ENCODE peak calls at places on chromosomes 13 and 19, in eight cellular contexts. W is GM04504, Y is heart right ventricle, C is AG20443, L is uterus, Z is NCI-H510A, Q is ELF-1, R is hypothalamus. B is an unnamed sample.

GRCh38 chr19:1213391-1214286 is 8.1 kb downstream of the STK11 start:
- DNase-seq in L (peak), Q (peak), R (peak), Z (peak), Y (peak), C (peak), W (peak), B (no peak)

GRCh38 chr19:50858896-50859295 is 4.2 kb downstream of the KLK3 start:
- DNase-seq in R (no peak), Z (peak), W (no peak), L (no peak), Q (peak), C (no peak), Y (no peak), B (no peak)

GRCh38 chr19:1529430-1529816 is 5.5 kb downstream of the PLK5 start:
- DNase-seq in Q (no peak), Y (no peak), L (no peak), C (no peak), R (no peak), Z (no peak), W (no peak), B (no peak)

GRCh38 chr19:30317403-30317802 is 54.8 kb upstream of the ZNF536 start:
- DNase-seq in Q (no peak), C (no peak), W (no peak), L (no peak), R (no peak), Y (no peak), Z (no peak), B (no peak)

GRCh38 chr13:60267498-60268202 is 103.9 kb upstream of the DIAPH3 start:
- DNase-seq in C (no peak), L (no peak), Y (no peak), Z (no peak), R (no peak), Q (peak), W (no peak), B (peak)

GRCh38 chr19:55172741-55173140 is 6.3 kb upstream of the DNAAF3 start:
- DNase-seq in W (peak), L (no peak), Q (no peak), C (peak), Y (no peak), Z (no peak), R (no peak), B (peak)

GRCh38 chr13:26220575-26220974 is 1.5 kb downstream of the RNF6 start:
- DNase-seq in R (no peak), C (no peak), Q (no peak), Z (no peak), L (no peak), Y (no peak), W (no peak), B (no peak)

GRCh38 chr19:16952046-16952445 is 63.2 kb downstream of the F2RL3 start:
- DNase-seq in Q (no peak), L (no peak), Y (no peak), C (no peak), Z (no peak), W (no peak), R (no peak), B (no peak)

GRCh38 chr13:73767747-73768315 is 366.4 kb downstream of the KLF12 start:
- DNase-seq in Y (no peak), Z (no peak), W (no peak), R (no peak), Q (no peak), C (no peak), L (no peak), B (no peak)

GRCh38 chr19:10388957-10389356 is 8.6 kb upstream of the TYK2 start:
- DNase-seq in Y (peak), Q (peak), L (peak), C (peak), Z (peak), W (peak), R (peak), B (peak)

GRCh38 chr19:50003254-50003788 is 21.9 kb downstream of the VRK3 start:
- DNase-seq in W (no peak), L (no peak), Z (no peak), Y (no peak), Q (no peak), R (no peak), C (no peak), B (no peak)